ENCODE peak calls at places on chromosomes 6 and 20, in four cellular contexts. Z is breast epithelium, O is upper lobe of right lung, L is psoas muscle. Q is an unnamed sample.
A peak's percentile ranks its signal among the peaks of the same experiment; 100 is the strongest.

GRCh38 chr20:2688041-2688591 is 4.5 kb upstream of the EBF4 start:
- DNase-seq in L (peak; percentile 34), O (peak; percentile 76), Z (no peak), Q (peak; percentile 84)

GRCh38 chr6:90080876-90081464 is 186.7 kb downstream of the GJA10 start:
- DNase-seq in Z (no peak), O (no peak), L (no peak), Q (no peak)

GRCh38 chr6:138087549-138087948 is 19.7 kb downstream of the PERP start:
- DNase-seq in O (no peak), Z (no peak), L (no peak), Q (no peak)

GRCh38 chr6:124714728-124715127 is 247.5 kb upstream of the RNF217 start:
- DNase-seq in L (no peak), Z (no peak), O (no peak), Q (no peak)

GRCh38 chr6:153312633-153313032 is 181.6 kb upstream of the RGS17 start:
- DNase-seq in Z (no peak), L (peak; percentile 13), O (peak; percentile 87), Q (peak; percentile 59)

GRCh38 chr6:98904096-98904495 is 43.6 kb downstream of the FBXL4 start:
- DNase-seq in L (no peak), O (no peak), Z (no peak), Q (no peak)

GRCh38 chr20:46128310-46129151 is 10.4 kb downstream of the CD40 start:
- DNase-seq in Z (peak; percentile 50), L (no peak), O (no peak), Q (peak; percentile 52)

GRCh38 chr20:62804632-62805364 is at the start of gene OGFR:
- DNase-seq in Z (no peak), L (peak; percentile 66), O (peak; percentile 85), Q (peak; percentile 73)

GRCh38 chr6:151576658-151577057 is 82.8 kb downstream of the CCDC170 start:
- DNase-seq in O (no peak), Z (no peak), L (no peak), Q (no peak)

GRCh38 chr6:6057442-6058053 is 50.8 kb upstream of the NRN1 start:
- DNase-seq in O (no peak), Z (no peak), L (no peak), Q (no peak)

GRCh38 chr6:138296786-138297185 is 78.5 kb upstream of the PBOV1 start:
- DNase-seq in Z (no peak), O (no peak), L (no peak), Q (no peak)

GRCh38 chr6:7971499-7971898 is 60.9 kb upstream of the TXNDC5 start:
- DNase-seq in Z (no peak), O (no peak), L (no peak), Q (no peak)

GRCh38 chr20:62875419-62876355 is 14.1 kb upstream of the TCFL5 start:
- DNase-seq in O (no peak), L (peak; percentile 81), Z (peak; percentile 76), Q (peak; percentile 83)

GRCh38 chr6:25171301-25171700 is 107.9 kb upstream of the CARMIL1 start:
- DNase-seq in Z (no peak), O (no peak), L (no peak), Q (no peak)

GRCh38 chr6:71056656-71057055 is 99.8 kb upstream of the B3GAT2 start:
- DNase-seq in Z (no peak), O (no peak), L (no peak), Q (no peak)

GRCh38 chr20:49078310-49078709 is 32.2 kb downstream of the CSE1L start:
- DNase-seq in Z (no peak), O (no peak), L (no peak), Q (no peak)

GRCh38 chr6:42963855-42964605 is 3.5 kb downstream of the GNMT start:
- DNase-seq in O (no peak), L (no peak), Z (no peak), Q (no peak)

GRCh38 chr20:33871362-33871761 is 60.2 kb downstream of the CHMP4B start:
- DNase-seq in O (no peak), Z (no peak), L (no peak), Q (peak; percentile 30)

GRCh38 chr6:131694832-131695426 is 6.3 kb downstream of the OR2A4 start:
- DNase-seq in O (no peak), Z (no peak), L (peak; percentile 21), Q (peak; percentile 65)

GRCh38 chr6:42326248-42326647 is 108.6 kb upstream of the MRPS10 start:
- DNase-seq in L (no peak), Z (no peak), O (no peak), Q (no peak)

GRCh38 chr6:120378582-120379220 is 955.6 kb downstream of the TBC1D32 start:
- DNase-seq in O (no peak), L (no peak), Z (no peak), Q (peak; percentile 21)

GRCh38 chr20:46933150-46933549 is 38.5 kb downstream of the EYA2 start:
- DNase-seq in Z (no peak), L (no peak), O (no peak), Q (no peak)

GRCh38 chr6:131909408-131910218 is 41.6 kb downstream of the CCN2 start:
- DNase-seq in Z (peak; percentile 65), O (no peak), L (peak; percentile 48), Q (peak; percentile 91)

GRCh38 chr6:163165155-163165910 is 249.2 kb upstream of the QKI start:
- DNase-seq in Z (no peak), O (no peak), L (no peak), Q (no peak)

GRCh38 chr6:26025047-26025893 is 62.0 kb upstream of the HFE start:
- DNase-seq in O (no peak), Z (no peak), L (no peak), Q (no peak)

GRCh38 chr20:37680420-37680819 is 13.4 kb upstream of the CTNNBL1 start:
- DNase-seq in Z (no peak), O (no peak), L (no peak), Q (no peak)

GRCh38 chr6:125749864-125750691 is 646 bp downstream of the HEY2 start:
- DNase-seq in L (peak; percentile 24), Z (no peak), O (no peak), Q (peak; percentile 54)

GRCh38 chr6:137763861-137764260 is 103.2 kb upstream of the TNFAIP3 start:
- DNase-seq in O (no peak), Z (no peak), L (no peak), Q (no peak)

DNA sequence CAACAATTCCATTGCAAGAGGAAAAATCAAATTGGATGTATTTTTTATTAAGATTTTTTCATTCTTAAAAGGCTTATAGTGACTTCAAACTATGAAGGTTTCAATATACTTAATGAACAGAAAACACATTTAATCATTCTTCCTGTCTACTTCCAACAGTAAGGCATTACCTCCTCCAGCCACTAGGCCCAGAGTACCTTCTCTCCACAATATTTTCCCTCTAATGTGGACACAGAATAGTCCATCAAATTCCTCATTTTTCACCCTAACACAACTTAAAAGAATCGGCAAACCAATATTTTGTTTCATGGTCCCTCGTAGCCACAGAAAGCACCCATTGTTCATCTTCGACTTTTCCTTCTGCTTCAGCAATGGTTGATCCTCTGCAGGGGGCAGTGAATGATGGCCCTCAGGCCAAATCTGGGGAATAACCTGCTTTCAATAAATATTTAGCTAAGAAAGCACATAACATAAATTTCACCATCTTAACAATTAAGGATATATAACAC is 335.4 kb upstream of the ID4 start:
- DNase-seq in L (no peak), O (no peak), Z (no peak), Q (no peak)
- TF ChIP-seq CTCF in L (no peak), O (no peak), Z (no peak), Q (no peak)

GRCh38 chr6:33427585-33428218 is 7.8 kb downstream of the SYNGAP1 start:
- DNase-seq in L (peak; percentile 56), O (peak; percentile 82), Z (no peak), Q (peak; percentile 61)

GRCh38 chr6:33428219-33428890 is 8.5 kb downstream of the SYNGAP1 start:
- DNase-seq in O (no peak), Z (no peak), L (no peak), Q (no peak)

GRCh38 chr6:33429745-33430042 is 9.8 kb downstream of the SYNGAP1 start:
- DNase-seq in O (no peak), Z (no peak), L (no peak), Q (no peak)

GRCh38 chr6:33430334-33430733 is 10.5 kb downstream of the SYNGAP1 start:
- DNase-seq in O (no peak), Z (no peak), L (no peak), Q (no peak)

GRCh38 chr6:33428891-33429744 is 9.3 kb downstream of the SYNGAP1 start:
- DNase-seq in L (no peak), Z (no peak), O (no peak), Q (no peak)
- H3K4me1 ChIP-seq in L (peaks cover 21% of the 10 kb centered on the region), Z (peaks cover 4% of the 10 kb centered on the region), O (peaks cover 55% of the 10 kb centered on the region), Q (peaks cover 48% of the 10 kb centered on the region)

DNA sequence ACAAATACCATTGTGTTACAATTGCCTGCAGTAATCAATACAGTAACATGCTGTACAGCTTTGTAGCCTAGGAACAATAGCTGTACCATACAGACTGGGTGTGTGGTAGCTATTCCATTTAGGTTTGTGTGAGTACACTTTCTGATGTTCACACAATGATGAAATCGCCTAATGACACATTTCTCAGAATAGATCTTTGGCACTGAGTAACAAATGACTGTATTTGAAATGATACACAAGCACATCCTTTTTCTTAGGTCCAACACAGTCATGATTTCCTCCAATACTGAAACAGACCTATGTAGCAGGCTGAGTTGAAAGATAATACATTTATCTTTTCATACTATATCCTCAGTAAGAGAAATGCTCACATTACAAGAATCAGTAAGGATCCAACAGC is 13.9 kb downstream of the KHDRBS2 start:
- DNase-seq in O (no peak), L (no peak), Z (no peak), Q (no peak)
- TF ChIP-seq CTCF in O (no peak), L (no peak), Z (no peak), Q (no peak)

DNA sequence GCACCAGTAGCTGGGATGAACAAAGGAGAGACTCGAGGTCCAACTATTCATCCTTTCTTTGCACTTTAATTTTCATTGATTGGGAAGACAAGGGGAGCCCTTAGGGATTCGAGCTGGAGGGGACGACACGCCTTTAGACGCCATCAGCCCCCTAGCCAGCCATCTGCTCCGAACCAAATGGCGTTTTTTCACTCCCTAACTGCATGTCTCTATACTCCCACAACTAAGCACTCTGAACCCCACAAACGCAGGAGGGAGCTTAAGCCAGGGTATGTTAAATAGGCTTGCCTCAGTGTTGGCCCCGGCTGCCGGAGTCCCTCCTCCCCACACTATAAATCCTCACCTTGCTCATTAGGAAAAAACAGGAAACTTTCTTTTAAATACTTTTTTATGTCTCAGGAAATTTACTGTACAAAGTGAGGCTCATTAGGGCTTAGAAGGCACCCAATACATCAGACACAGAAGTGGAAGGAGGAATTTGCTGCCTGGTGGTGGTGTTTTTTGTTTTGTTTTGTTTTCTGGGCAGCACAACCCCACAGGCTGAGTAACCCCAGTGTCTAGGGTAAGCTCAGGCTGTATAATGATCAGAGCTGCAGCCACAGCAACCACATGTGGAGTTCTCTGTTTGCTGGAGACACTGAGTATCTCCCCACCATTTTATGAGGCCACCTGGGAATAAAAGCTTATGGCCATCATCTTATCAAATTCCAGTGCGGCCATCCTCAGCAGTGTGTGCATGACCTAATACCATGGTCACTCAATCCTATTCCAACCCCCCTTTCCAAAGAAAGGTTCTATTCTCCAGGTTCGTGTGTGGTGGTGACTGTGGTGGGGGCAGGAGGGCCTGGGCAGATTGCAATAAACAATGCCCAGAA is 3.2 kb upstream of the DLL1 start:
- DNase-seq in L (no peak), Z (no peak), O (no peak), Q (no peak)
- H3K4me1 ChIP-seq in L (peaks cover 29% of the 10 kb centered on the region), Z (peaks cover 13% of the 10 kb centered on the region), O (peaks cover 39% of the 10 kb centered on the region), Q (peaks cover 33% of the 10 kb centered on the region)

Q was measured in testis.